ENCODE peak calls at places on chromosomes 1 and 21, in seven cellular contexts. X, C, O, A, W, F and G are unnamed samples.

GRCh38 chr1:56803561-56804156 is 15.5 kb downstream of the FYB2 start:
- DNase-seq in O (peak; percentile 86), W (peak; percentile 53), A (no peak), X (peak; percentile 19), C (peak; percentile 30), F (no peak), G (no peak)

GRCh38 chr21:33780631-33781030 is 135.0 kb downstream of the ATP5PO start:
- DNase-seq in O (no peak), C (no peak), W (no peak), A (no peak), F (no peak), X (no peak), G (no peak)

GRCh38 chr1:244653439-244654283 is 735 bp downstream of the DESI2 start:
- DNase-seq in F (no peak), W (peak; percentile 45), X (peak; percentile 29), C (peak; percentile 25), A (no peak), O (peak; percentile 68), G (no peak)

GRCh38 chr1:150061632-150062101 is 5.9 kb upstream of the VPS45 start:
- DNase-seq in A (no peak), O (no peak), X (peak; percentile 85), W (no peak), C (no peak), F (no peak), G (no peak)

GRCh38 chr1:89525169-89525855 is 683 bp downstream of the LRRC8B start:
- DNase-seq in C (peak; percentile 59), O (peak; percentile 68), X (peak; percentile 3), F (peak; percentile 13), W (peak; percentile 82), A (peak; percentile 46), G (no peak)

GRCh38 chr1:13951793-13952751 is 252.1 kb downstream of the PRDM2 start:
- DNase-seq in F (no peak), O (no peak), A (no peak), C (no peak), W (no peak), X (no peak), G (no peak)

GRCh38 chr1:93338426-93338825 is 7.3 kb upstream of the DR1 start:
- DNase-seq in W (no peak), A (no peak), C (no peak), X (peak; percentile 68), F (no peak), O (no peak), G (no peak)

GRCh38 chr1:58981392-58981791 is 197.5 kb upstream of the JUN start:
- DNase-seq in O (no peak), A (no peak), W (no peak), C (no peak), F (no peak), X (no peak), G (no peak)

GRCh38 chr1:1833916-1834325 is 55.7 kb upstream of the NADK start:
- DNase-seq in O (peak; percentile 26), X (no peak), W (peak; percentile 98), A (no peak), C (no peak), F (no peak), G (no peak)

GRCh38 chr21:42398414-42399030 is 2.7 kb upstream of the TMPRSS3 start:
- DNase-seq in O (peak; percentile 72), W (peak; percentile 30), C (no peak), F (no peak), X (no peak), A (no peak), G (no peak)